ENCODE peak calls at places on chromosomes 13 and 19, in five cellular contexts. One of them, this sample, is unnamed.

GRCh38 chr19:41324231-41324702 is 14.3 kb downstream of the CCDC97 start:
- DNase-seq in kidney epithelial cell: no peak
- DNase-seq in cardiac fibroblast: no peak
- DNase-seq in adrenal gland: no peak
- DNase-seq in psoas muscle: no peak
- DNase-seq in this sample: no peak

GRCh38 chr19:50425581-50425980 is 6.8 kb downstream of the SPIB start:
- DNase-seq in kidney epithelial cell: no peak
- DNase-seq in cardiac fibroblast: no peak
- DNase-seq in adrenal gland: no peak
- DNase-seq in psoas muscle: no peak
- DNase-seq in this sample: no peak

GRCh38 chr13:71625183-71625582 is 241.8 kb downstream of the DACH1 start:
- DNase-seq in kidney epithelial cell: no peak
- DNase-seq in cardiac fibroblast: no peak
- DNase-seq in adrenal gland: no peak
- DNase-seq in psoas muscle: no peak
- DNase-seq in this sample: no peak

GRCh38 chr19:39692166-39692565 is 12.1 kb upstream of the LGALS14 start:
- DNase-seq in kidney epithelial cell: no peak
- DNase-seq in cardiac fibroblast: no peak
- DNase-seq in adrenal gland: no peak
- DNase-seq in psoas muscle: no peak
- DNase-seq in this sample: no peak

GRCh38 chr13:87147076-87147475 is 524.1 kb upstream of the SLITRK5 start:
- DNase-seq in kidney epithelial cell: no peak
- DNase-seq in cardiac fibroblast: peak
- DNase-seq in adrenal gland: no peak
- DNase-seq in psoas muscle: no peak
- DNase-seq in this sample: no peak

GRCh38 chr13:100650321-100650720 is 24.3 kb downstream of the TMTC4 start:
- DNase-seq in kidney epithelial cell: no peak
- DNase-seq in cardiac fibroblast: no peak
- DNase-seq in adrenal gland: no peak
- DNase-seq in psoas muscle: no peak
- DNase-seq in this sample: no peak

GRCh38 chr13:110464547-110465343 is 96.8 kb downstream of the RAB20 start:
- DNase-seq in kidney epithelial cell: no peak
- DNase-seq in cardiac fibroblast: no peak
- DNase-seq in adrenal gland: no peak
- DNase-seq in psoas muscle: no peak
- DNase-seq in this sample: no peak

GRCh38 chr13:96091164-96091931 is 1.4 kb downstream of the HS6ST3 start:
- DNase-seq in kidney epithelial cell: no peak
- DNase-seq in cardiac fibroblast: peak
- DNase-seq in adrenal gland: peak
- DNase-seq in psoas muscle: peak
- DNase-seq in this sample: peak

GRCh38 chr19:41872775-41873647 is 4.1 kb upstream of the CD79A start:
- DNase-seq in kidney epithelial cell: no peak
- DNase-seq in cardiac fibroblast: peak
- DNase-seq in adrenal gland: peak
- DNase-seq in psoas muscle: peak
- DNase-seq in this sample: peak

GRCh38 chr19:45569619-45570421 is 14.8 kb downstream of the OPA3 start:
- DNase-seq in kidney epithelial cell: no peak
- DNase-seq in cardiac fibroblast: peak
- DNase-seq in adrenal gland: peak
- DNase-seq in psoas muscle: peak
- DNase-seq in this sample: peak

GRCh38 chr13:98606296-98606695 is 29.4 kb upstream of the STK24 start:
- DNase-seq in kidney epithelial cell: no peak
- DNase-seq in cardiac fibroblast: no peak
- DNase-seq in adrenal gland: no peak
- DNase-seq in psoas muscle: no peak
- DNase-seq in this sample: no peak

GRCh38 chr13:25945596-25945995 is 106.2 kb downstream of the SHISA2 start:
- DNase-seq in kidney epithelial cell: no peak
- DNase-seq in cardiac fibroblast: no peak
- DNase-seq in adrenal gland: no peak
- DNase-seq in psoas muscle: no peak
- DNase-seq in this sample: no peak

GRCh38 chr13:76696370-76696769 is 189.8 kb downstream of the KCTD12 start:
- DNase-seq in kidney epithelial cell: no peak
- DNase-seq in cardiac fibroblast: peak
- DNase-seq in adrenal gland: no peak
- DNase-seq in psoas muscle: no peak
- DNase-seq in this sample: no peak

GRCh38 chr19:55340784-55341147 is 1.1 kb downstream of the KMT5C start:
- DNase-seq in kidney epithelial cell: no peak
- DNase-seq in cardiac fibroblast: no peak
- DNase-seq in adrenal gland: no peak
- DNase-seq in psoas muscle: no peak
- DNase-seq in this sample: peak

GRCh38 chr19:41726493-41726892 is 18.1 kb downstream of the CEACAM5 start:
- DNase-seq in kidney epithelial cell: no peak
- DNase-seq in cardiac fibroblast: no peak
- DNase-seq in adrenal gland: no peak
- DNase-seq in psoas muscle: no peak
- DNase-seq in this sample: no peak

GRCh38 chr19:30593358-30593757 is 221.2 kb downstream of the ZNF536 start:
- DNase-seq in kidney epithelial cell: no peak
- DNase-seq in cardiac fibroblast: no peak
- DNase-seq in adrenal gland: no peak
- DNase-seq in psoas muscle: no peak
- DNase-seq in this sample: no peak

GRCh38 chr13:66556306-66556705 is 673.8 kb downstream of the PCDH9 start:
- DNase-seq in kidney epithelial cell: no peak
- DNase-seq in cardiac fibroblast: peak
- DNase-seq in adrenal gland: no peak
- DNase-seq in psoas muscle: no peak
- DNase-seq in this sample: no peak

GRCh38 chr19:33436360-33437345 is 63.1 kb downstream of the CEBPG start:
- DNase-seq in kidney epithelial cell: no peak
- DNase-seq in cardiac fibroblast: no peak
- DNase-seq in adrenal gland: no peak
- DNase-seq in psoas muscle: no peak
- DNase-seq in this sample: no peak

GRCh38 chr13:35388456-35388855 is 88.0 kb downstream of the MAB21L1 start:
- DNase-seq in kidney epithelial cell: no peak
- DNase-seq in cardiac fibroblast: peak
- DNase-seq in adrenal gland: no peak
- DNase-seq in psoas muscle: no peak
- DNase-seq in this sample: no peak

GRCh38 chr13:20955496-20955895 is 53.0 kb upstream of the XPO4 start:
- DNase-seq in kidney epithelial cell: no peak
- DNase-seq in cardiac fibroblast: no peak
- DNase-seq in adrenal gland: no peak
- DNase-seq in psoas muscle: no peak
- DNase-seq in this sample: no peak

GRCh38 chr13:23160241-23161175 is 20.3 kb upstream of the SGCG start:
- DNase-seq in kidney epithelial cell: no peak
- DNase-seq in cardiac fibroblast: no peak
- DNase-seq in adrenal gland: no peak
- DNase-seq in psoas muscle: peak
- DNase-seq in this sample: peak

DNA sequence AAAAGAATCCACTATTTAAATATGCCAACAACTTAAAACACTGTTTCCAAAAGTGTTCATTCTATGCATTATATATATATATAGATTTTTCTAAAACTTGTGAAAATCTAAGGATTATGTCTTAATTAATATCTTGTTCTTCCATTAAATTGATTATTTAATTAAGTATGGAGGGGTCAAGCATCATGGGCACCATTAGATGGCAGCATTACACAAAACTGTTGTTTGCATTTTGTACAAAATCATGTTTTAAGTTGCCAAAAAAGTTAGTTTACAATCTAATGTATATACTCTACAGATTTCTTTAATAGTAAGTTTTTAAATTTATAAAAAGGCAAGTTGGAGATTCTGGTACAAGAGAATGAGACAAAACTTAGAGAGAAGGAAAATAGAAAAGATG is 213.2 kb upstream of the EDNRB start:
- DNase-seq in kidney epithelial cell: no peak
- DNase-seq in cardiac fibroblast: peak
- DNase-seq in adrenal gland: no peak
- DNase-seq in psoas muscle: no peak
- DNase-seq in this sample: no peak
- TF ChIP-seq CTCF in kidney epithelial cell: peak
- TF ChIP-seq CTCF in cardiac fibroblast: peak
- TF ChIP-seq CTCF in adrenal gland: no peak
- TF ChIP-seq CTCF in psoas muscle: no peak
- TF ChIP-seq CTCF in this sample: peak

GRCh38 chr19:48117515-48118330 is 7.1 kb upstream of the PLA2G4C start:
- DNase-seq in kidney epithelial cell: no peak
- DNase-seq in cardiac fibroblast: no peak
- DNase-seq in adrenal gland: no peak
- DNase-seq in psoas muscle: no peak
- DNase-seq in this sample: no peak
- TF ChIP-seq CTCF in kidney epithelial cell: no peak
- TF ChIP-seq CTCF in cardiac fibroblast: no peak
- TF ChIP-seq CTCF in adrenal gland: no peak
- TF ChIP-seq CTCF in psoas muscle: no peak
- TF ChIP-seq CTCF in this sample: no peak

GRCh38 chr13:104106705-104107393 is 1040.6 kb upstream of the SLC10A2 start:
- DNase-seq in kidney epithelial cell: peak
- DNase-seq in cardiac fibroblast: peak
- DNase-seq in adrenal gland: no peak
- DNase-seq in psoas muscle: no peak
- DNase-seq in this sample: no peak
- TF ChIP-seq CTCF in kidney epithelial cell: no peak
- TF ChIP-seq CTCF in cardiac fibroblast: no peak
- TF ChIP-seq CTCF in adrenal gland: no peak
- TF ChIP-seq CTCF in psoas muscle: no peak
- TF ChIP-seq CTCF in this sample: no peak

DNA sequence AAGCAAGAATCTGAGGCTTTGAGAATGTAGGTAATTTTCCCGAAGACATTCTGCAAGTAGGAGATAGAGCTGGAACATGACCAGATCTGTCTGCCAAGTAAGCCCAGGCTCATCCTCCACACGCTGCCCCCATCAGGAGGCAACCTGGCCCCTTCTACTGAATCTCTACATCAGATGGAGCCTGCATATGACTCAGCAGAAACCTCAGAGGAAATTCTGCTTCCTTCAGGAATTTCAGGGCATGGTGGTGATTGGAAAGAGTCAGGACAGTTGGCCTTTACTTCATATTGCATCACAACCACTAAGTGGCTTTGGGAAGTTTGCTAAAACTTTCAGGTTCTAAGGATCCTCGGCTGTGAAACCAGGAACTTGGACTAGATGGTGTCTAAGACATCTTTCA is 85.2 kb downstream of the LRRC63 start:
- DNase-seq in kidney epithelial cell: peak
- DNase-seq in cardiac fibroblast: peak
- DNase-seq in adrenal gland: no peak
- DNase-seq in psoas muscle: no peak
- DNase-seq in this sample: no peak
- TF ChIP-seq CTCF in kidney epithelial cell: no peak
- TF ChIP-seq CTCF in cardiac fibroblast: no peak
- TF ChIP-seq CTCF in adrenal gland: no peak
- TF ChIP-seq CTCF in psoas muscle: no peak
- TF ChIP-seq CTCF in this sample: no peak

DNA sequence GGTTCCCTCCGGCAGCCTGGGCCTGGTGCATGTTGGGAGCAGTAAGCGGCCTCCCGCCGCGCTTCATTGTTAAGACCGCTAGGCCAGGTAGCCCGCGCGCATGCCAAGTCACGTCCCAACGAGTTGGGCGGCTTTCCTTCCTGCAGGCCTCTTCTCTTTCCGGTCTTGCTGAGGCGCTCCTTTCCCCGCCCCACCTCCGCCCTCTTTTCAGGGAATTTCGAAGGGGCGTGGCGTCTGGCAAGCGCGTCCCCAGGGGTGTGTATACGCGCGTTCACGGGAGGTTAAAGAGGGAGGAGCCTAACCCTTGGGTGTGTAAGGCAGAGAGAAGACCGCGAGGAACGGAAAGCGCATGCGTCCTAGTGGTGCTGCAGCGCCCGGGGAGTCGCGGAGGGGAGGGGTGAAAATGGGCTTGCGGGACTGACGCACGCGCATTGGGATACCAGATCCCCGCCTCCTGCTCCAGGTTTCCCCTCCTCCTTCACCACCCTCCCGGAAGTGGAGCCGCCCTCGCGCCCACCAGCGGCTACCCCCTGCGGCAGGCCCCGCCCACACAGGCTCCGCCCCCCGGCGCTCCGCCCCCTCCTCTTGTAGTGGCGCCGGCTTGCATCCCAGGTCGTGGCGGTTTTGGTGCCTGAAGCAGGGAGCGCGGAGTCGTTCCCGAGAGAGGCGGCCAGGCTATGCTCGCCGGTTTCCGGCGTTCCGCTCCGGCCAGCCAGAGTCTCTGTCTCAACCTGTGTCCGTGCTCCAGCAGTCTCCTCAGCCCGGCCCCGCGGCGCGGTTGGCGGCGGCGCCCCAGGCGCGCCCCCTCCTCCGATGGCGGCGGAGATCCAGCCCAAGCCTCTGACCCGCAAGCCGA is at the start of gene WDFY2:
- DNase-seq in kidney epithelial cell: peak
- DNase-seq in cardiac fibroblast: peak
- DNase-seq in adrenal gland: peak
- DNase-seq in psoas muscle: peak
- DNase-seq in this sample: peak
- TF ChIP-seq CTCF in kidney epithelial cell: no peak
- TF ChIP-seq CTCF in cardiac fibroblast: no peak
- TF ChIP-seq CTCF in adrenal gland: peak
- TF ChIP-seq CTCF in psoas muscle: no peak
- TF ChIP-seq CTCF in this sample: no peak

GRCh38 chr19:11649941-11650340 is 52.7 kb downstream of the ZNF627 start:
- DNase-seq in kidney epithelial cell: no peak
- DNase-seq in cardiac fibroblast: peak
- DNase-seq in adrenal gland: no peak
- DNase-seq in psoas muscle: no peak
- DNase-seq in this sample: no peak

GRCh38 chr19:11652056-11652455 is 54.8 kb downstream of the ZNF627 start:
- DNase-seq in kidney epithelial cell: no peak
- DNase-seq in cardiac fibroblast: no peak
- DNase-seq in adrenal gland: no peak
- DNase-seq in psoas muscle: no peak
- DNase-seq in this sample: no peak

GRCh38 chr19:11656535-11656934 is 59.3 kb downstream of the ZNF627 start:
- DNase-seq in kidney epithelial cell: no peak
- DNase-seq in cardiac fibroblast: no peak
- DNase-seq in adrenal gland: no peak
- DNase-seq in psoas muscle: no peak
- DNase-seq in this sample: no peak

GRCh38 chr19:11651062-11651461 is 53.8 kb downstream of the ZNF627 start:
- DNase-seq in kidney epithelial cell: no peak
- DNase-seq in cardiac fibroblast: no peak
- DNase-seq in adrenal gland: no peak
- DNase-seq in psoas muscle: no peak
- DNase-seq in this sample: no peak

DNA sequence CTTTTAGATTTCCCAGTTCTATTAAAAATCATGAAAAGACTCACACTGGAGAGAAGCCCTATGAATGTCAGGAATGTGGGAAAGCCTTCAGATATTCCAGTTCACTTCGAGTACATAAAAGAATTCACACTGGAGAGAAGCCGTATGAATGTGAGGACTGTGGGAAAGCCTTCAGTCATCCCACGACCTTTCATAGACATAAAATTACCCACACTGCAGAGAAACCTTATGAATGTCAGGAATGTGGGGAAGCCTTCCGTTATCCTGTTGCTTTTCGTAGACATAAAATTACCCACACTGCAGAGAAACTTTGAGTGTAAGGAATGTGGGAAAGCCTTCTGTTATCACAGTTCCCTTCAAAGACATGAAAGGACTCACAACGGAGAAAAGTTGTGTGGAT is 55.2 kb downstream of the ZNF627 start:
- DNase-seq in kidney epithelial cell: no peak
- DNase-seq in cardiac fibroblast: peak
- DNase-seq in adrenal gland: no peak
- DNase-seq in psoas muscle: no peak
- DNase-seq in this sample: no peak
- TF ChIP-seq CTCF in kidney epithelial cell: no peak
- TF ChIP-seq CTCF in cardiac fibroblast: no peak
- TF ChIP-seq CTCF in adrenal gland: no peak
- TF ChIP-seq CTCF in psoas muscle: no peak
- TF ChIP-seq CTCF in this sample: no peak